ENCODE peak calls at places on chromosomes 3 and 15, in six cellular contexts. P is anterior cingulate cortex; I is ELF-1; C is effector CD4-positive, alpha-beta T cell; T is bronchial epithelial cell; S is activated T-cell treated with anti-CD3 and anti-CD28 coated beads for 1 hour. H is an unnamed sample.

GRCh38 chr3:17973559-17973906 is 231.1 kb upstream of the TBC1D5 start:
- DNase-seq in P (no peak), I (no peak), C (no peak), T (no peak), S (no peak), H (no peak)

GRCh38 chr3:48016336-48016973 is at the start of gene MAP4:
- DNase-seq in P (no peak), I (no peak), C (no peak), T (no peak), S (no peak), H (no peak)

GRCh38 chr15:73079570-73079969 is 27.3 kb downstream of the NEO1 start:
- DNase-seq in P (no peak), I (no peak), C (no peak), T (no peak), S (no peak), H (no peak)

GRCh38 chr15:75215107-75216004 is 13.7 kb downstream of the C15orf39 start:
- DNase-seq in P (no peak), I (no peak), C (no peak), T (no peak), S (no peak), H (no peak)

GRCh38 chr3:171190668-171191067 is 164.1 kb upstream of the SLC2A2 start:
- DNase-seq in P (no peak), I (no peak), C (no peak), T (peak), S (no peak), H (no peak)

GRCh38 chr15:67048281-67049279 is 16.8 kb upstream of the SMAD3 start:
- DNase-seq in P (no peak), I (no peak), C (no peak), T (peak), S (no peak), H (no peak)

GRCh38 chr3:183324083-183324482 is 71.0 kb downstream of the B3GNT5 start:
- DNase-seq in P (no peak), I (no peak), C (no peak), T (peak), S (no peak), H (no peak)

GRCh38 chr3:106208979-106209378 is 340.2 kb upstream of the CBLB start:
- DNase-seq in P (no peak), I (no peak), C (no peak), T (peak), S (no peak), H (no peak)

GRCh38 chr3:2937578-2937977 is 172.6 kb downstream of the IL5RA start:
- DNase-seq in P (no peak), I (no peak), C (no peak), T (no peak), S (no peak), H (no peak)

GRCh38 chr15:67165653-67166260 is 88.7 kb downstream of the AAGAB start:
- DNase-seq in P (no peak), I (peak), C (no peak), T (peak), S (no peak), H (peak)

GRCh38 chr3:15361494-15362214 is 29.3 kb upstream of the SH3BP5 start:
- DNase-seq in P (no peak), I (peak), C (no peak), T (peak), S (peak), H (peak)

GRCh38 chr3:189573004-189573403 is 58.2 kb upstream of the TP63 start:
- DNase-seq in P (no peak), I (peak), C (no peak), T (no peak), S (no peak), H (no peak)

GRCh38 chr3:112007641-112008040 is 8.9 kb downstream of the TAGLN3 start:
- DNase-seq in P (no peak), I (peak), C (no peak), T (peak), S (no peak), H (no peak)

GRCh38 chr3:43379343-43379742 is 93.0 kb downstream of the SNRK start:
- DNase-seq in P (no peak), I (no peak), C (no peak), T (no peak), S (no peak), H (no peak)

GRCh38 chr3:196499807-196500524 is 3.6 kb downstream of the RNF168 start:
- DNase-seq in P (no peak), I (no peak), C (no peak), T (no peak), S (no peak), H (no peak)

GRCh38 chr3:15329058-15330005 is 3.1 kb downstream of the SH3BP5 start:
- DNase-seq in P (no peak), I (no peak), C (no peak), T (no peak), S (no peak), H (no peak)

GRCh38 chr3:11720220-11721113 is 76.8 kb upstream of the VGLL4 start:
- DNase-seq in P (peak), I (peak), C (peak), T (peak), S (peak), H (peak)

GRCh38 chr3:56928379-56929068 is 126.8 kb upstream of the ARHGEF3 start:
- DNase-seq in P (no peak), I (peak), C (no peak), T (no peak), S (no peak), H (no peak)

GRCh38 chr3:18898911-18899310 is 249.4 kb upstream of the KCNH8 start:
- DNase-seq in P (no peak), I (no peak), C (no peak), T (no peak), S (no peak), H (no peak)

GRCh38 chr15:99565031-99565280 is 828 bp upstream of the MEF2A start:
- DNase-seq in P (peak), I (peak), C (no peak), T (no peak), S (peak), H (peak)

GRCh38 chr3:61725851-61726333 is 164.5 kb downstream of the PTPRG start:
- DNase-seq in P (no peak), I (peak), C (no peak), T (peak), S (no peak), H (no peak)